ENCODE peak calls at places on chromosomes 7 and 10, in nine cellular contexts. T, S, O, X, R, U, C, I and H are unnamed samples.

GRCh38 chr7:7682856-7683255 is 35.6 kb downstream of the RPA3 start:
- DNase-seq in T (no peak), S (no peak), O (no peak), X (no peak), R (no peak), U (no peak), C (no peak), I (no peak), H (no peak)

GRCh38 chr7:132256721-132257212 is 319.5 kb downstream of the PLXNA4 start:
- DNase-seq in T (no peak), S (no peak), O (no peak), X (no peak), R (no peak), U (no peak), C (no peak), I (no peak), H (no peak)

GRCh38 chr7:47375121-47375551 is 206.8 kb downstream of the TNS3 start:
- DNase-seq in T (peak), S (no peak), O (peak), X (no peak), R (no peak), U (no peak), C (no peak), I (no peak), H (no peak)

GRCh38 chr10:119602241-119603095 is 5.7 kb upstream of the TIAL1 start:
- DNase-seq in T (peak), S (peak), O (no peak), X (peak), R (no peak), U (peak), C (no peak), I (peak), H (no peak)

GRCh38 chr7:152897401-152897800 is 137.8 kb downstream of the ACTR3B start:
- DNase-seq in T (no peak), S (no peak), O (no peak), X (no peak), R (no peak), U (no peak), C (no peak), I (no peak), H (no peak)

GRCh38 chr7:17021205-17021604 is 139.4 kb upstream of the AGR3 start:
- DNase-seq in T (no peak), S (no peak), O (peak), X (no peak), R (no peak), U (no peak), C (no peak), I (no peak), H (no peak)

GRCh38 chr10:93081296-93081695 is 7.6 kb downstream of the CYP26A1 start:
- DNase-seq in T (no peak), S (no peak), O (no peak), X (no peak), R (peak), U (no peak), C (no peak), I (no peak), H (no peak)

GRCh38 chr10:79024296-79024695 is 44.5 kb upstream of the ZMIZ1 start:
- DNase-seq in T (no peak), S (no peak), O (no peak), X (no peak), R (no peak), U (no peak), C (no peak), I (no peak), H (no peak)

GRCh38 chr7:17524746-17525145 is 226.3 kb downstream of the AHR start:
- DNase-seq in T (no peak), S (no peak), O (no peak), X (no peak), R (no peak), U (no peak), C (no peak), I (no peak), H (no peak)

GRCh38 chr10:77710759-77711682 is 73.4 kb upstream of the KCNMA1 start:
- DNase-seq in T (peak), S (peak), O (peak), X (peak), R (peak), U (peak), C (peak), I (peak), H (peak)

GRCh38 chr7:48109848-48110663 is 21.0 kb downstream of the UPP1 start:
- DNase-seq in T (peak), S (peak), O (peak), X (peak), R (peak), U (peak), C (peak), I (peak), H (peak)

GRCh38 chr7:124459101-124460052 is 306.2 kb downstream of the GPR37 start:
- DNase-seq in T (no peak), S (no peak), O (no peak), X (no peak), R (no peak), U (no peak), C (no peak), I (no peak), H (no peak)
- TF ChIP-seq POLR2AphosphoS5 in T (no peak), S (no peak), O (no peak), X (no peak), R (peak), U (no peak), C (no peak), I (no peak), H (no peak)

GRCh38 chr10:24971374-24971773 is 19.0 kb upstream of the PRTFDC1 start:
- DNase-seq in T (no peak), S (no peak), O (no peak), X (no peak), R (no peak), U (no peak), C (no peak), I (no peak), H (no peak)

GRCh38 chr10:24974978-24975377 is 22.6 kb upstream of the PRTFDC1 start:
- DNase-seq in T (no peak), S (no peak), O (no peak), X (no peak), R (no peak), U (no peak), C (no peak), I (no peak), H (no peak)

GRCh38 chr10:24969732-24970330 is 17.4 kb upstream of the PRTFDC1 start:
- DNase-seq in T (no peak), S (no peak), O (no peak), X (no peak), R (peak), U (no peak), C (no peak), I (no peak), H (no peak)

GRCh38 chr10:24968349-24968748 is 15.9 kb upstream of the PRTFDC1 start:
- DNase-seq in T (no peak), S (no peak), O (no peak), X (no peak), R (peak), U (no peak), C (no peak), I (no peak), H (no peak)

GRCh38 chr10:24973163-24973562 is 20.8 kb upstream of the PRTFDC1 start:
- DNase-seq in T (no peak), S (no peak), O (no peak), X (no peak), R (no peak), U (no peak), C (no peak), I (no peak), H (no peak)
- TF ChIP-seq POLR2AphosphoS5 in T (no peak), S (no peak), O (no peak), X (no peak), R (no peak), U (no peak), C (no peak), I (no peak), H (no peak)

GRCh38 chr10:81866753-81867152 is 8.2 kb upstream of the NRG3 start:
- DNase-seq in T (no peak), S (no peak), O (no peak), X (no peak), R (no peak), U (no peak), C (no peak), I (no peak), H (no peak)
- TF ChIP-seq POLR2AphosphoS5 in T (no peak), S (no peak), O (no peak), X (no peak), R (no peak), U (no peak), C (no peak), I (no peak), H (no peak)

GRCh38 chr7:87510430-87510875 is 35.0 kb upstream of the ABCB4 start:
- DNase-seq in T (no peak), S (no peak), O (no peak), X (no peak), R (no peak), U (peak), C (no peak), I (no peak), H (no peak)
- TF ChIP-seq POLR2AphosphoS5 in T (no peak), S (no peak), O (no peak), X (no peak), R (no peak), U (no peak), C (no peak), I (no peak), H (no peak)

GRCh38 chr7:74575083-74575803 is 82.3 kb upstream of the GTF2I start:
- DNase-seq in T (peak), S (no peak), O (peak), X (no peak), R (no peak), U (no peak), C (no peak), I (peak), H (no peak)
- TF ChIP-seq POLR2AphosphoS5 in T (no peak), S (peak), O (no peak), X (no peak), R (no peak), U (no peak), C (no peak), I (no peak), H (no peak)

GRCh38 chr10:101889256-101890210 is 45.9 kb upstream of the KCNIP2 start:
- DNase-seq in T (peak), S (peak), O (peak), X (no peak), R (no peak), U (peak), C (peak), I (peak), H (peak)
- TF ChIP-seq POLR2AphosphoS5 in T (no peak), S (no peak), O (no peak), X (no peak), R (no peak), U (no peak), C (no peak), I (no peak), H (no peak)

GRCh38 chr7:102286237-102287081 is at the start of gene SH2B2:
- DNase-seq in T (peak), S (no peak), O (peak), X (peak), R (no peak), U (peak), C (no peak), I (peak), H (no peak)
- TF ChIP-seq POLR2AphosphoS5 in T (no peak), S (peak), O (peak), X (peak), R (peak), U (peak), C (no peak), I (peak), H (no peak)

GRCh38 chr10:85916999-85917573 is 449.5 kb downstream of the GRID1 start:
- DNase-seq in T (no peak), S (no peak), O (no peak), X (no peak), R (peak), U (no peak), C (no peak), I (no peak), H (no peak)

GRCh38 chr10:85915245-85915846 is 451.2 kb downstream of the GRID1 start:
- DNase-seq in T (no peak), S (no peak), O (no peak), X (no peak), R (no peak), U (no peak), C (no peak), I (no peak), H (no peak)

GRCh38 chr10:85918371-85918770 is 448.2 kb downstream of the GRID1 start:
- DNase-seq in T (no peak), S (no peak), O (no peak), X (no peak), R (peak), U (no peak), C (no peak), I (no peak), H (no peak)

GRCh38 chr10:85917601-85918000 is 449.0 kb downstream of the GRID1 start:
- DNase-seq in T (no peak), S (no peak), O (no peak), X (no peak), R (peak), U (no peak), C (no peak), I (no peak), H (no peak)

DNA sequence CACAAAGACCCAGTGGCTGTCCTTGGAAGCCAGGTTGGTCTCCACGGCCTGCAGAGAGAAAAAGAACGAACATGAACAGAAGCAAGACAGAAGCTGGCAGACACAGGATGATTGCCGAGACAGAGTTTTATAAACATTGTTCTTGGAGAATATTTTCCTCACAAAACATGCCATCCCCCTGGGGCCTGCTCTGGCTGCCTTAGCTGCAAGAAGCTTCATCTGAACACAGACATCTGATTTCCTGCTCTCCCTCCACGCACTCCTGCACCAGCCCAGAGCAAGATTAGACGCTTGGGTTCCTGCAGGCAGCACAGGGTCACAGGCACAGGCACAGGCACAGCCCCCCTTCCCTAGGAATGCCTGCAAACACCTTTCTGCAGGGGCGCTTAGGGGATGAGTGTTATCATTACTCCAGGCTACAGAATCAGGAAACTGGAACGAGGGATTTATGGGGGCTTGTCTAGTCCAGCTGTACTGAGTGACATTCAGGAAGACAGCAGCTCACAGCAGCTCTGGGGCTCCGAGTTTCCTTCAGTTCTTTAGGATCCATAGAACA is 450.3 kb downstream of the GRID1 start:
- DNase-seq in T (no peak), S (no peak), O (no peak), X (no peak), R (peak), U (peak), C (no peak), I (no peak), H (no peak)
- TF ChIP-seq POLR2AphosphoS5 in T (no peak), S (no peak), O (no peak), X (no peak), R (no peak), U (no peak), C (no peak), I (no peak), H (no peak)

DNA sequence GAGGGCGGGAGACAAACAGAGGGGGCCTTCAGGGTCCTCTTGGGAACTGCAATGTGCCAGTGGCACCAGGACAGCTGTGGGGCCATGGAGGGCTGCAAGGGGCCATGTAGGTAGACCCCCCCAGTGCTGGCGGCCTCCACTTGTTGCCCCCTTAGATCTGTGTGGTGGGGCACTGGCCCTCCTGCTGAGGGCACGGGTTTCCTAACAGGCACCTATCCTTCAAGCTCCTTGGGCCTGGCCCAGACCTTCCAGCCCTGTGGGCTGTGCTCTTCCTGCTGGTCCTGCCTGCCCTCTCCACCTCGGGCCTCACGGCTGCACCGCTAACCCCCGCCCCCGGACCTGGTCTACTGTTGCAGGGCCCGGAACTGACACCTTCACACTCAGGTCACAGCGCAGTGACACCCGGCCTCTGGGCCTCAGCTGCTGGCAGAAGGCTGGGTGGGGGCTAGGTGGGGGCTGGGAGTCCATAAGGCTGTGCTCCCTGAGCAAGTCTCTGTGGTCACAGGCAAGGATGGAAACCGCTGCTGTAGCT is 12.6 kb downstream of the RASGEF1A start:
- DNase-seq in T (no peak), S (no peak), O (peak), X (no peak), R (peak), U (no peak), C (no peak), I (peak), H (no peak)
- TF ChIP-seq POLR2AphosphoS5 in T (no peak), S (no peak), O (no peak), X (no peak), R (no peak), U (no peak), C (no peak), I (no peak), H (no peak)